ENCODE peak calls at places on chromosome 6, in five cellular contexts. P, S, W, I and G are unnamed samples. For H3K9me3 and H3K36me3, the result is how much of the 10 kb centered on the place peaks cover.

GRCh38 chr6:56593801-56594318 is 48.8 kb downstream of the DST start:
- DNase-seq in P (no peak), S (no peak), W (no peak), I (no peak), G (no peak)

GRCh38 chr6:43878823-43879495 is 108.9 kb downstream of the VEGFA start:
- DNase-seq in P (no peak), S (no peak), W (no peak), I (peak), G (peak)

GRCh38 chr6:15536201-15536955 is 126.5 kb downstream of the DTNBP1 start:
- DNase-seq in P (no peak), S (no peak), W (no peak), I (no peak), G (no peak)

GRCh38 chr6:5761370-5761769 is 245.4 kb downstream of the NRN1 start:
- DNase-seq in P (no peak), S (no peak), W (no peak), I (no peak), G (no peak)

GRCh38 chr6:53347921-53348435 is 772 bp downstream of the ELOVL5 start:
- DNase-seq in P (peak), S (peak), W (no peak), I (peak), G (peak)

GRCh38 chr6:160160450-160160849 is 38.8 kb downstream of the SLC22A1 start:
- DNase-seq in P (no peak), S (no peak), W (no peak), I (no peak), G (no peak)

GRCh38 chr6:155108070-155108815 is 113.1 kb downstream of the TIAM2 start:
- DNase-seq in P (no peak), S (no peak), W (no peak), I (no peak), G (no peak)

GRCh38 chr6:127566671-127567070 is 10.3 kb upstream of the C6orf58 start:
- DNase-seq in P (no peak), S (no peak), W (no peak), I (no peak), G (no peak)

GRCh38 chr6:37551002-37551401 is 51.3 kb upstream of the CCDC167 start:
- DNase-seq in P (no peak), S (no peak), W (no peak), I (no peak), G (no peak)

GRCh38 chr6:129730477-129731165 is 20.6 kb upstream of the ARHGAP18 start:
- DNase-seq in P (no peak), S (peak), W (no peak), I (no peak), G (no peak)

GRCh38 chr6:123022980-123023379 is 26.9 kb downstream of the CLVS2 start:
- DNase-seq in P (no peak), S (no peak), W (no peak), I (peak), G (peak)

GRCh38 chr6:160238786-160239751 is 19.6 kb downstream of the SLC22A2 start:
- DNase-seq in P (no peak), S (no peak), W (no peak), I (no peak), G (peak)

GRCh38 chr6:163263998-163264661 is 150.4 kb upstream of the QKI start:
- DNase-seq in P (no peak), S (no peak), W (no peak), I (no peak), G (no peak)

GRCh38 chr6:47678739-47679138 is 19.6 kb upstream of the ADGRF4 start:
- DNase-seq in P (no peak), S (no peak), W (no peak), I (no peak), G (no peak)

GRCh38 chr6:143224516-143224915 is 163.8 kb downstream of the AIG1 start:
- DNase-seq in P (no peak), S (no peak), W (no peak), I (no peak), G (no peak)

GRCh38 chr6:3625161-3625979 is 126.1 kb downstream of the PXDC1 start:
- DNase-seq in P (no peak), S (no peak), W (no peak), I (no peak), G (no peak)

GRCh38 chr6:41732601-41733348 is 2.6 kb downstream of the TFEB start:
- DNase-seq in P (no peak), S (peak), W (no peak), I (no peak), G (no peak)

GRCh38 chr6:151620179-151620578 is 126.4 kb downstream of the CCDC170 start:
- DNase-seq in P (no peak), S (no peak), W (no peak), I (no peak), G (no peak)

GRCh38 chr6:41201784-41202181 is 834 bp upstream of the TREML2 start:
- DNase-seq in P (no peak), S (no peak), W (no peak), I (no peak), G (no peak)

GRCh38 chr6:160881409-160881808 is 110.2 kb upstream of the MAP3K4 start:
- DNase-seq in P (no peak), S (no peak), W (no peak), I (no peak), G (peak)

GRCh38 chr6:139708342-139709199 is 334.1 kb upstream of the CITED2 start:
- DNase-seq in P (no peak), S (no peak), W (no peak), I (peak), G (no peak)

GRCh38 chr6:132322398-132322797 is 78.9 kb downstream of the MOXD1 start:
- DNase-seq in P (no peak), S (no peak), W (no peak), I (no peak), G (no peak)

GRCh38 chr6:33172307-33173227 is 19.7 kb downstream of the COL11A2 start:
- DNase-seq in P (peak), S (no peak), W (no peak), I (peak), G (peak)

GRCh38 chr6:165737396-165737795 is 74.4 kb upstream of the PDE10A start:
- DNase-seq in P (no peak), S (no peak), W (no peak), I (no peak), G (no peak)
- H3K9me3 ChIP-seq in P (under half), S (under half), W (under half), I (under half), G (under half)

DNA sequence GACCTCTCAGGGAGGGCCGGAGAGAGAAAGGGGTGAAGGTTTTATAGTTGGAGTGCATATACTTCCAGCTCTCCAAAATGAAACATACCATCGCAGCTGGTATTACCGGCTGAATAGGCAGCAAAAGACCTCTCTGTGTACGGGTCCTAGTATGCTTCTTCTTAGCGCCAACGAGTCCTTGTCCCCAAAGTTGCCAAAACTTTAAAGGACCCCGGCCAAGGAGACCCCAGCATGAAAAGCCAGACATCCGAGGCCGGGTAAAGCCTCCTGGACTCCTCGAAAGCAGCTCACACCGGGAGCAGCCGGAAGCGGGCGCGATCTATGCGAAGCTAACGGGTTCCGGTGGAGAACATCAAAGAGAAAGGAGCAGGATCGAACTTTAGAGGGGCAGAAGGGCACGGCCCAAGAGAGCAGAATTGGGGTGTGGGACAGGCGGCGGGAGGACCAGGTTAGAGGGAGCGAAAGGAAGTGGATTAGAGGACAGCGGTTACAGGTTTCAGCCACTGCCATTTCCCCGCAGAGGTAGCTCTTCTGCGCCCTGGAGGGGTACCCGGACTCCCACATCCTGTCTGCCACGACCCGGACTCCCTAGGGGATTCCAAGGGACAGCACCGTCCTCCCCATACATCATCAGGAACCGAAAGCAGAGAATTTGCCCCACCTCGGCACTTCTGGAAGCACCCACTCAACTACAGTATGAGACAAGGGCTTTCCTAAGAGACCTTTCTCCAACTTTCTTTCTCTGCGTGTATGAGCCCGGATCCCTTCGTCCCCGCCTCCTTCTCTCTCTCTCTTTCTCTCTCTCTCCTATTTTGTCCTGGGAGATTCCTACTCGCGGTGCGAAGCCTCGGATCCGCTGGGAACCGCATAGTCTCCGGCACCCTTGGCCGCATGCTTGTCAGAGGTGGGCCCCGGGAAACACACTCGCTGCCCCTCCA is 602 bp upstream of the VGLL2 start:
- DNase-seq in P (no peak), S (no peak), W (no peak), I (no peak), G (no peak)
- H3K4me3 ChIP-seq in P (peak), S (no peak), W (peak), I (peak), G (peak)

GRCh38 chr6:149383371-149383770 is 16.7 kb upstream of the SUMO4 start:
- DNase-seq in P (no peak), S (no peak), W (no peak), I (no peak), G (no peak)

GRCh38 chr6:149384464-149384863 is 15.6 kb upstream of the SUMO4 start:
- DNase-seq in P (no peak), S (no peak), W (no peak), I (no peak), G (no peak)

GRCh38 chr6:149387787-149388512 is 12.1 kb upstream of the SUMO4 start:
- DNase-seq in P (no peak), S (no peak), W (no peak), I (no peak), G (no peak)

GRCh38 chr6:149389509-149390297 is 10.4 kb upstream of the SUMO4 start:
- DNase-seq in P (no peak), S (no peak), W (no peak), I (no peak), G (no peak)

GRCh38 chr6:149385998-149386646 is 13.9 kb upstream of the SUMO4 start:
- DNase-seq in P (no peak), S (peak), W (no peak), I (no peak), G (no peak)
- H3K36me3 ChIP-seq in P (under half), S (under half), W (under half), I (under half), G (under half)

DNA sequence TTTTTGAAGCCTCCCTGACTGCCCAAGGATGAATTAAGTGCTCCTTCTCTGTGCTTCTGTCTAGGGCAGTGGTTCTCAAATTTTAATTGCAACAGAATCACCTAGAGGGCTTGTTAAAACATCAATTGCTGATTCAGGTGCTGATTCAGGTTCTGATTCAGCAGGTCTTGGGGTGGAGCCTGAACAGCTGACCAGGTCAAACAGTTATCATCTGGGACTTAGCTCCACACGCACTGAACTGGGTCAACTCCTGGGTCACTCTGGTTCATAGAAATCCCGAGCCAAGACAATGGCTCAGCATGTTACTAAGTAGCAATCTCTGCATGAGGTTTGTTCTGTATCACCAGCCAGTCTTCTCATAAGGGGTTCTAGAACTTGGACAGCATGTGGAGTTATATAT is 192.3 kb downstream of the GJA1 start:
- DNase-seq in P (no peak), S (no peak), W (no peak), I (no peak), G (no peak)
- H3K9me3 ChIP-seq in P (under half), S (under half), W (under half), I (under half), G (under half)

DNA sequence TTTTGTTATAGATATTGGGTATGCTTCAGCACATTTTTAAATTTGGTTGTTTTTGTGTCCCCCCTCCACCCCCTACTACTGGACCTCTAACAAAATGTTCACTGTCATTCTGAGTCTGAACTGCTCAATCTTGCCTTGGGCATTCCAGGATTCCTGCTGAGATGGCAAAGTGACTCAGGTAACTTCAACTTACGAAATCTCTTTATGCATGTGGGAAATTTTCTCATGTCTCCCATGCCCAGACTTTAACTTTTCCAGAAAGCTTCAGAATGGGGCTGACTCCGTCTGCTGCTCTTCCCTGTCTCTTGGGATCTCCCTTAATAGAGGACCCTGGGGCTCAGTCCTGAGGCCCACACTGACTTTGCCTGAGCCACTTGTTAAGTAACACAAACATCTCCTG is 14.0 kb downstream of the CYP39A1 start:
- DNase-seq in P (no peak), S (no peak), W (no peak), I (no peak), G (no peak)
- H3K4me3 ChIP-seq in P (no peak), S (no peak), W (no peak), I (no peak), G (no peak)

GRCh38 chr6:25990172-25990873 is 27.7 kb downstream of the TRIM38 start:
- DNase-seq in P (no peak), S (no peak), W (no peak), I (no peak), G (no peak)

GRCh38 chr6:25984265-25984664 is 21.7 kb downstream of the TRIM38 start:
- DNase-seq in P (no peak), S (no peak), W (no peak), I (no peak), G (no peak)

GRCh38 chr6:25992413-25993037 is 29.9 kb downstream of the TRIM38 start:
- DNase-seq in P (peak), S (peak), W (peak), I (peak), G (peak)

GRCh38 chr6:25991785-25992412 is 29.3 kb downstream of the TRIM38 start:
- DNase-seq in P (peak), S (no peak), W (no peak), I (peak), G (peak)

GRCh38 chr6:25987845-25988244 is 25.2 kb downstream of the TRIM38 start:
- DNase-seq in P (no peak), S (no peak), W (no peak), I (no peak), G (no peak)
- H3K36me3 ChIP-seq in P (under half), S (under half), W (under half), I (under half), G (under half)

GRCh38 chr6:140752234-140752633 is 1377.8 kb upstream of the CITED2 start:
- DNase-seq in P (no peak), S (no peak), W (no peak), I (no peak), G (no peak)
- H3K9me3 ChIP-seq in P (under half), S (under half), W (under half), I (under half), G (under half)

GRCh38 chr6:135163440-135163738 is 17.7 kb upstream of the MYB start:
- DNase-seq in P (no peak), S (peak), W (no peak), I (no peak), G (no peak)
- H3K4me3 ChIP-seq in P (no peak), S (no peak), W (no peak), I (no peak), G (no peak)

GRCh38 chr6:134624781-134625180 is 306.9 kb upstream of the SGK1 start:
- DNase-seq in P (no peak), S (no peak), W (no peak), I (no peak), G (no peak)
- H3K36me3 ChIP-seq in P (under half), S (under half), W (under half), I (under half), G (under half)

GRCh38 chr6:106862858-106863257 is 111.7 kb downstream of the CD24 start:
- DNase-seq in P (no peak), S (no peak), W (no peak), I (no peak), G (no peak)
- H3K9me3 ChIP-seq in P (under half), S (under half), W (under half), I (under half), G (under half)